ENCODE peak calls at places on chromosome X, in ten cellular contexts. T is breast epithelium, D is stomach, N is ovary, Q is Peyer's patch, U is tibial nerve, I is uterus, J is testis, R is A549, X is K562. P is an unnamed sample.
A peak's percentile ranks its signal among the peaks of the same experiment; 100 is the strongest.

GRCh38 chrX:16970977-16971376 is 24.5 kb downstream of the REPS2 start:
- DNase-seq in T (no peak), D (no peak), N (no peak), Q (no peak), U (no peak), I (no peak), J (no peak), R (no peak), X (no peak), P (no peak)

GRCh38 chrX:104254442-104255115 is at the start of gene ESX1:
- DNase-seq in T (no peak), D (no peak), N (no peak), Q (no peak), U (no peak), I (no peak), J (peak; percentile 46), R (peak; percentile 33), X (no peak), P (no peak)

GRCh38 chrX:13081385-13082285 is 37.2 kb upstream of the FAM9C start:
- DNase-seq in T (no peak), D (no peak), N (no peak), Q (no peak), U (no peak), I (no peak), J (no peak), R (no peak), X (no peak), P (no peak)

GRCh38 chrX:85504381-85504780 is 124.9 kb upstream of the POF1B start:
- DNase-seq in T (no peak), D (no peak), N (no peak), Q (no peak), U (no peak), I (no peak), J (no peak), R (no peak), X (no peak), P (no peak)

GRCh38 chrX:20382518-20383291 is 116.0 kb upstream of the RPS6KA3 start:
- DNase-seq in T (no peak), D (no peak), N (no peak), Q (no peak), U (no peak), I (no peak), J (no peak), R (peak; percentile 58), X (no peak), P (no peak)

GRCh38 chrX:148885203-148885602 is 384.8 kb downstream of the AFF2 start:
- DNase-seq in T (no peak), D (no peak), N (no peak), Q (no peak), U (no peak), I (no peak), J (no peak), R (no peak), X (no peak), P (no peak)

GRCh38 chrX:54633641-54634040 is 103.6 kb downstream of the GNL3L start:
- DNase-seq in T (no peak), D (no peak), N (no peak), Q (no peak), U (no peak), I (no peak), J (no peak), R (no peak), X (no peak), P (no peak)

GRCh38 chrX:123330229-123330942 is 146.3 kb downstream of the GRIA3 start:
- DNase-seq in T (no peak), D (no peak), N (no peak), Q (no peak), U (no peak), I (no peak), J (no peak), R (no peak), X (no peak), P (no peak)

GRCh38 chrX:11754958-11755645 is 2.9 kb upstream of the MSL3 start:
- DNase-seq in T (no peak), D (no peak), N (no peak), Q (no peak), U (no peak), I (no peak), J (peak; percentile 18), R (peak; percentile 52), X (no peak), P (no peak)

GRCh38 chrX:149937881-149938426 is 337 bp downstream of the EOLA2 start:
- DNase-seq in T (no peak), D (no peak), N (peak; percentile 57), Q (no peak), U (no peak), I (peak; percentile 24), J (no peak), R (peak; percentile 4), X (no peak), P (no peak)
- TF ChIP-seq POLR2A in T (no peak), D (no peak), N (no peak), Q (no peak), U (no peak), I (no peak), J (no peak), R (no peak), X (no peak), P (no peak)

DNA sequence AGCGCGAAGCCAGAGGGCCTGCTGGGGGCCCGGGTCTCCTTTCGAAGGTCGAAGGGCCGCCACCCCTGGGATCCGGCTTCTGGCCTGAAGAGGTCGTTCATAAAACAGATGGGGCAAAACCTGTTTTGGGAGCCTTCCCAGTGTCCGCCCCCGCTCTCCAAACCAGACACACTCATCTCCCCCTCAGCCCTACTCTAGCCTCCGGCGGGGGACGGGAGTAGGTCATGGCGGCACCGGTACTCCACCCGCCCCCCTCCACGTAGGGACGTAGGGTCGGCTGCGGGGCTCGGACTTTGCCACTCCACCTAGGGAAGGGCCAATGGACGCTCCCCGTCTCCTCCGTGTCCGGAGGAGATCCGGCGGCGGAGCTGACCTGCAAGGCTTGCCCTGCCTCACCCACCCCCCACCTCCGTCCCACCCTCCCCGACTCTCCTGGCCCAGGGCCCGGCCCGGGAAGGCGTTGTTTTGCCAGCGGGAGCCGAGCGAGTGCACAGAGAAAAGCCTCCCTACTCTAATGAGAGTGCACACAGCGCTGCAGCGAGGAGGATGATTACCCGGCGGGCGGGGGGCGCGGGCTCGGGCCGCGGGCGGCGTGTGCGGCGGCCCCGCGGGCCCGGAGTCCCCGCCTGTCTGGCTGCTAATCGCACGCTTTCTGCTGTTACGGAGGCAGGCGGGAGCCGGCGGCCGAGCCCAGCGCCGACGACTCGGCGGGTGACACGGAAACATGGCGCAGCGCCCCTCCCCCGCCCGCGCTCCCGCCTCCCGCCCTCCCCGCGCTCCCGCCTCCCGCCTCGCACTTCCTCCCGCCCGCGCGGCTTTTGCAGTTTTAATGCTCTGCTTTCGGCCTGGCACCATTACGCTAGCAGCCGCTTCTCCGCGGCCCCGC is 8.3 kb upstream of the BCOR start:
- DNase-seq in T (peak; percentile 70), D (peak; percentile 77), N (peak; percentile 75), Q (peak; percentile 82), U (peak; percentile 52), I (peak; percentile 72), J (peak; percentile 73), R (peak; percentile 74), X (peak; percentile 68), P (no peak)
- TF ChIP-seq POLR2A in T (no peak), D (no peak), N (no peak), Q (no peak), U (no peak), I (no peak), J (no peak), R (peak; percentile 27), X (peak; percentile 58), P (no peak)

GRCh38 chrX:4225086-4225485 is 511.6 kb upstream of the PRKX start:
- DNase-seq in T (no peak), D (no peak), N (no peak), Q (no peak), U (no peak), I (no peak), J (no peak), R (no peak), X (no peak), P (no peak)
- TF ChIP-seq POLR2A in T (no peak), D (no peak), N (no peak), Q (no peak), U (no peak), I (no peak), J (no peak), R (no peak), X (no peak), P (no peak)

GRCh38 chrX:5390376-5390775 is 838.3 kb downstream of the NLGN4X start:
- DNase-seq in T (no peak), D (no peak), N (no peak), Q (no peak), U (no peak), I (no peak), J (no peak), R (no peak), X (no peak), P (no peak)
- TF ChIP-seq POLR2A in T (no peak), D (no peak), N (no peak), Q (no peak), U (no peak), I (no peak), J (no peak), R (no peak), X (no peak), P (no peak)

DNA sequence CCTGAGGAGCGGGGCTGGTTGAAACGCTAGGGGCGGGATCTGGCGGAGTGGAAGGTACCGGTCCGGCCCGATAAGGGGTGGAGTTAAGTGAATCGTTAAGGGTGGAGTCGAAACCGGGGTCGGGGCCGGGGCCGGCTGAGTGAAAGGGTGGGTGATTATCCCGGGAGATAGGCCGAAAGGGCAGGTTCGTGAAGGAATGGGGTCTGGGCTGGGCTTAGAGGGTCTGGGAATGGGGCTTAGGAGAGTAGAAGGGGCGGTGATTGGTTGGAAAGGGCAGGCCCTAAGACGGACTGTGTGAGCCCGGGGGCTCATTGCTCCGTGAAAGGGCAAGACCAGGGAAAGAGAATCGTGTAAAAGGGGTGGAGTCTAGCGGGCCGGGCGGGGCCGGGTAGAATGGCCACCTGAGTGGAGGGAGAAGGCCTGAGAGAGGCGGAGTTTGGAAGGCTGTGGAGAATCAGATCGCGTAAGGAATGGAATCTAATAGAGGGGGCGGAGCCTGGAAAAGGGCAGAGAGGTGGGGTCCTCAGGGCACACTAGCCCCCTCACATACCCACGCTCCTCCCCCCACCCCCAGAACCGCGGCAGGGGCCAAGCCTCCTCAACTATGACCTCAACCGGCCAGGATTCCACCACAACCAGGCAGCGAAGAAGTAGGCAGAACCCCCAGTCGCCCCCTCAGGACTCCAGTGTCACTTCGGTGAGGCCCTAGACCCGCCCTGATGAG is 384 bp downstream of the HDAC6 start:
- DNase-seq in T (peak; percentile 82), D (peak; percentile 86), N (peak; percentile 79), Q (peak; percentile 90), U (peak; percentile 76), I (peak; percentile 88), J (peak; percentile 87), R (peak; percentile 91), X (peak; percentile 80), P (peak; percentile 47)
- TF ChIP-seq POLR2A in T (peak; percentile 65), D (no peak), N (peak; percentile 67), Q (peak; percentile 73), U (peak; percentile 68), I (peak; percentile 57), J (no peak), R (peak; percentile 50), X (peak; percentile 95), P (no peak)

GRCh38 chrX:39688576-39689373 is 409.0 kb downstream of the BCOR start:
- DNase-seq in T (no peak), D (peak; percentile 75), N (peak; percentile 78), Q (peak; percentile 77), U (peak; percentile 8), I (peak; percentile 66), J (peak; percentile 53), R (peak; percentile 24), X (peak; percentile 81), P (no peak)
- TF ChIP-seq POLR2A in T (no peak), D (no peak), N (no peak), Q (no peak), U (peak; percentile 54), I (peak; percentile 38), J (no peak), R (peak; percentile 20), X (peak; percentile 46), P (no peak)

GRCh38 chrX:40266490-40267333 is 169.0 kb upstream of the BCOR start:
- DNase-seq in T (peak; percentile 53), D (peak; percentile 72), N (peak; percentile 79), Q (peak; percentile 81), U (peak; percentile 29), I (peak; percentile 58), J (peak; percentile 52), R (peak; percentile 65), X (peak; percentile 76), P (peak; percentile 30)
- TF ChIP-seq POLR2A in T (no peak), D (no peak), N (no peak), Q (no peak), U (no peak), I (no peak), J (no peak), R (no peak), X (no peak), P (no peak)